ENCODE peak calls at places on chromosomes 12 and 14, in five cellular contexts. R is mucosa of descending colon; V is A549; Y is CD8-positive, alpha-beta T cell; D is GM23338. E is an unnamed sample.

GRCh38 chr14:52080817-52081755 is 12.2 kb upstream of the NID2 start:
- DNase-seq in D (no peak), R (no peak), V (peak; percentile 14), Y (no peak), E (peak; percentile 84)

GRCh38 chr12:13167226-13167625 is 29.3 kb upstream of the EMP1 start:
- DNase-seq in D (no peak), R (no peak), V (no peak), Y (no peak), E (no peak)

GRCh38 chr12:110689601-110690430 is 901 bp upstream of the HVCN1 start:
- DNase-seq in V (no peak), R (peak; percentile 36), D (peak; percentile 83), Y (peak; percentile 67), E (no peak)

GRCh38 chr12:90044069-90044468 is 335.4 kb upstream of the ATP2B1 start:
- DNase-seq in V (no peak), R (no peak), D (no peak), Y (no peak), E (no peak)

GRCh38 chr14:78509516-78509915 is 339.3 kb downstream of the NRXN3 start:
- DNase-seq in Y (no peak), V (no peak), R (no peak), D (no peak), E (no peak)

GRCh38 chr12:77645966-77646598 is 184.6 kb upstream of the NAV3 start:
- DNase-seq in R (no peak), V (no peak), D (peak; percentile 71), Y (no peak), E (no peak)

GRCh38 chr14:100375273-100375962 is 52.3 kb downstream of the SLC25A47 start:
- DNase-seq in D (peak; percentile 66), V (no peak), Y (peak; percentile 52), R (peak; percentile 71), E (peak; percentile 98)

GRCh38 chr14:98368214-98368613 is 903.8 kb downstream of the BCL11B start:
- DNase-seq in V (no peak), R (no peak), Y (no peak), D (no peak), E (no peak)

GRCh38 chr12:34398366-34398705 is 376.0 kb downstream of the ALG10 start:
- DNase-seq in Y (no peak), V (no peak), D (no peak), R (no peak), E (no peak)

GRCh38 chr12:70002097-70002911 is 177.3 kb downstream of the MYRFL start:
- DNase-seq in Y (no peak), V (no peak), R (peak; percentile 24), D (no peak), E (no peak)

GRCh38 chr12:69873429-69873828 is 48.4 kb downstream of the MYRFL start:
- DNase-seq in D (no peak), Y (no peak), V (no peak), R (no peak), E (no peak)

GRCh38 chr14:77058082-77058481 is 29.6 kb upstream of the IRF2BPL start:
- DNase-seq in V (no peak), Y (no peak), D (no peak), R (no peak), E (no peak)

GRCh38 chr14:77849711-77850110 is 49.8 kb downstream of the ADCK1 start:
- DNase-seq in R (no peak), Y (no peak), D (no peak), V (no peak), E (peak; percentile 3)

GRCh38 chr14:22231022-22231421 is 358.0 kb downstream of the DAD1 start:
- DNase-seq in R (no peak), V (no peak), Y (peak; percentile 25), D (no peak), E (no peak)

GRCh38 chr14:32167907-32168306 is 33.9 kb upstream of the RNU6-7 start:
- DNase-seq in D (no peak), V (no peak), R (no peak), Y (no peak), E (no peak)

GRCh38 chr12:113196996-113197395 is 11.5 kb downstream of the RITA1 start:
- DNase-seq in D (peak; percentile 86), Y (peak; percentile 66), R (peak; percentile 87), V (peak; percentile 94), E (no peak)

GRCh38 chr14:101113835-101114725 is 210.6 kb upstream of the RTL1 start:
- DNase-seq in V (no peak), Y (no peak), D (no peak), R (no peak), E (no peak)

GRCh38 chr12:75269209-75269608 is 59.6 kb upstream of the KCNC2 start:
- DNase-seq in R (no peak), V (no peak), D (no peak), Y (no peak), E (no peak)

GRCh38 chr12:6204533-6205143 is 4.4 kb downstream of the CD9 start:
- DNase-seq in V (no peak), R (no peak), D (no peak), Y (no peak), E (no peak)

DNA sequence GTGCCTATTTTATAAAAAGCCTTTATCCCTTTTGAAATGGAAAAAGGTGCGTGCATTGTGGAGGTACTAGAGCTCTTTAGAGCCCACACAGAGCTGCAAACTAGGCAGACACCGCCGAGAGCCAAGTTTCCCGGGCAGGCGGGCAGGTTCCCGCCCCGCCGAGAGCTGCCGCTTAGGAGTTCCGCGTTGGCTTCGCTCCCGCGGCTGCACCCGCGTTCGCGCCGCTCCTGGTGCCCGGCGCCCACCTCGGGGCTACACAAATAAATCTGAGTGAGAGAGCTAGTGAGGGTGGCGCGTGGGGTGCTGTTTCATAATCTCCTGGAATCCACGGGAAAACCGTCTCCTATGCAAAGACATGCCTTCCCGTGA is 715 bp downstream of the KITLG start:
- DNase-seq in D (no peak), Y (no peak), R (peak; percentile 65), V (peak; percentile 51), E (no peak)
- H3K4me3 ChIP-seq in D (peak overlapping the region; percentile 83), Y (no peak overlapping the region), R (peak overlapping the region; percentile 67), V (peak overlapping the region; percentile 70), E (peak overlapping the region; percentile 90)

GRCh38 chr14:89618821-89619551 is 202.0 kb upstream of the FOXN3 start:
- DNase-seq in V (peak; percentile 38), R (peak; percentile 71), D (peak; percentile 84), Y (peak; percentile 76), E (no peak)
- TF ChIP-seq CTCF in V (no peak), R (no peak), D (no peak), Y (no peak), E (no peak)

GRCh38 chr14:38124496-38124895 is 83.2 kb upstream of the SSTR1 start:
- DNase-seq in D (no peak), V (no peak), R (no peak), Y (no peak), E (no peak)
- H3K4me3 ChIP-seq in D (no peak overlapping the region), V (no peak overlapping the region), R (no peak overlapping the region), Y (no peak overlapping the region), E (no peak overlapping the region)

GRCh38 chr12:4910502-4911315 is 1.0 kb downstream of the KCNA1 start:
- DNase-seq in V (no peak), R (no peak), D (peak; percentile 39), Y (no peak), E (no peak)

GRCh38 chr12:4909734-4910501 is at the start of gene KCNA1:
- DNase-seq in R (no peak), V (no peak), Y (no peak), D (peak; percentile 72), E (no peak)

GRCh38 chr12:4911316-4911994 is 1.8 kb downstream of the KCNA1 start:
- DNase-seq in R (peak; percentile 20), V (no peak), D (peak; percentile 32), Y (no peak), E (no peak)

GRCh38 chr12:4909397-4909733 is 340 bp upstream of the KCNA1 start:
- DNase-seq in V (no peak), Y (no peak), D (peak; percentile 54), R (no peak), E (no peak)

DNA sequence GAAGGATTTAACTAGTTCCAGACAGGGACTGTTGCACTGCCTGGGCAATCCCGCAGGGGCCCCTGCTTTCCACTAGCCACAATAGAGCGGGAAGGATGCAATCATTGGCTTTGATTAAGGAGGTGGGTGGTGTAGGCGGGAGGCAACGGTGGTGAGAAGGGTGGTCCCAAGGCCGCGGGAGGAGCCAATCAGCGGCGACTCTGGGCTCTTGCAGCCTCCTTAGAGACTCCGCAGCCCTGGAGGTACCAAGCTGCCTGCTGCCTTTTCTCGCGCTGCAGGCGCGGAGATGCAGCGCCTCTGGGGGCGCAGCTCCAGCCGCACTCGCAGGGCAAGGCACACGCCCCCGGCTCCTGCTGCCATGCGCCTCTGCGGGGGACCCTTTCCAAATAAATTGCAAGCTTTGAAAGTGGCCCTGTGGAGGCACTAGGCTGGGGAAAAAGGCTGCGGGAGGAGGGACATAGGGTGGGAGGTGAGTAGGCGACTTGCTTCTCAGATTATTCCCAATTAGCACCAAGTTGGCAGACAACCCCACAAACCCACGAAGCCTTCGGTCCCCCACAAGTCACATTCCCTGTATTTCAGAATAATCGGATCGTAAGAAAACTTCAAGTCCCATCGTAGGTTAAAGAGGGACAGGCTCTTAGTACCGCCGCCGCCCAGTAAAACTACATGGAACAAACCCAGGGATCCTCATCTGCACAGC is 860 bp upstream of the KCNA1 start:
- DNase-seq in Y (no peak), D (peak; percentile 96), V (no peak), R (no peak), E (no peak)
- TF ChIP-seq CTCF in Y (no peak), D (peak; percentile 39), V (no peak), R (no peak), E (no peak)

DNA sequence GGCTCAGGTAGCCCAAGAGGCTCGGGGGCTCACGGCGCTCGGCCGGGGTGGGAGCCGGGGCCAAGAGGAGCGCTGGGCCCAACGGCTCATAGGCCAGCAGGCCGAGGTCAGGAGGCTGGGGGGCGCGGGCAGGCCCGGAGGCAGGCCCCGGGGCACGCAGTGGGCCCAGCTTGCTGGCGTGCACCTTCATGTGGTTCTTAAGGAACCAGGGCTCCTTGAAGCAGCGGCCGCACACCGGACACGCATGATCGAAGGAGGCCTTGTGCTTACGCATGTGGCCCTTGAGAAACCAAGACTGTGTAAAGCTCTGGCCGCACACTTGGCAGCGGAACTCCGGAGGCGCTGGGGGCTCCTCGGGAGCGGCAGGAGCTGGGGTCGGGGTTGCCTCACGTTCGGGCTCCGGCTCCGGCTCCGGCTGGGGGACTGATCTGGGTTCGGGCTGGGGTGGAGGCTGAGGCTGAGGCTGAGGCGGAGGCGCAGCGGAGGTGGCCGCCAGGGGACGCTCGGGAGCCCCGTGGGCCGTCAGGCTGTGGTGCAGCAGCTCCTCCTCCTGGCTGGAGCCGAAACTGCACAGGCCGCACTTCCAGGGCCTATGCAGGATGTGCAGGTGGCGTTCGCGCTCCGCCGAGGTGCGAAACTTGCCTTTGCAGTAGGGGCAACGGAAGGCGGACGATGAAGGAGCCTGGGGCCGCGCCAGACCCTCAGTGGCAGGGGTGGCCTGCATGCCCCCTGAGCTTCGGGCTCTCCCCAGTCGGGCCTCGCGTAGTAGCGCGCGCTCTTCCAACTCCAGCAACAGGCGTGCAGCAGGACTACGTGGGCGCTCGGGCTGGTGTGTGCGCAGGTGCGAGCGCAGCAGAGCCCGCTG is 6.1 kb downstream of the ZNF219 start:
- DNase-seq in Y (peak; percentile 88), D (peak; percentile 91), R (peak; percentile 95), V (peak; percentile 74), E (no peak)
- H3K4me3 ChIP-seq in Y (no peak overlapping the region), D (peak overlapping the region; percentile 46), R (no peak overlapping the region), V (no peak overlapping the region), E (no peak overlapping the region)

DNA sequence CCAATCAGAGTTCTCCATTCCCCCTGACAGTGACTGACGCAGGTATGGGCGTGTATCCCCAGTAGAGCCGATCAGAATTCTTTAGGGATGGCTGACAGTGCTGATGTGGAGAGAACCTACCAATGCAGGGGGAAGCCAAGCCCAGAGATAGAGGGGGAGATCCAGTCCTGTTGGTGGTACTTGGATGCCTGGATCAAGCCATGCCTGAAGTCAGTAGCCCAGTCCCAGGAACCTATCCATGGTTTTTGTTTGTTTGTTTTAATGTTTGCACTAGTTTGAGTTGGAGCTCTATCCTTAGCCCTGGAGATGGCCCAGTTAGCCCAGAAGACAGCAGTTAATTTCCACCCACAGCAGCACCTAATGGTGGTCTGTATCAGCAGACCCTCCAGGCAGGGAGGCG is 40.2 kb downstream of the FOXN4 start:
- DNase-seq in R (no peak), V (no peak), Y (no peak), D (no peak), E (no peak)
- TF ChIP-seq CTCF in R (no peak), V (no peak), Y (no peak), D (no peak), E (no peak)

E was measured in AG09309.